ENCODE peak calls at places on chromosomes 12 and 14, in four cellular contexts. M is iris pigment epithelial cell, D is GM13976, A is heart left ventricle. O is an unnamed sample.

GRCh38 chr14:99597911-99598600 is 6.0 kb downstream of the CCDC85C start:
- DNase-seq in M (no peak), D (no peak), A (no peak), O (no peak)

GRCh38 chr14:105486333-105486973 is at the start of gene CRIP1:
- DNase-seq in M (no peak), D (no peak), A (no peak), O (no peak)

GRCh38 chr14:100806386-100806785 is 19.5 kb upstream of the MEG3 start:
- DNase-seq in A (peak), D (no peak), M (no peak), O (no peak)

GRCh38 chr12:102797513-102797912 is 119.5 kb downstream of the PAH start:
- DNase-seq in D (no peak), M (no peak), A (no peak), O (no peak)

GRCh38 chr12:48001426-48002178 is 2.7 kb downstream of the COL2A1 start:
- DNase-seq in M (peak), D (peak), A (peak), O (no peak)

GRCh38 chr12:116459921-116460666 is 99.1 kb upstream of the MAP1LC3B2 start:
- DNase-seq in A (no peak), M (no peak), D (no peak), O (no peak)

GRCh38 chr14:96567289-96567899 is 65.2 kb downstream of the PAPOLA start:
- DNase-seq in D (peak), M (peak), A (no peak), O (no peak)

GRCh38 chr14:89973234-89973823 is 17.6 kb downstream of the TDP1 start:
- DNase-seq in A (peak), M (peak), D (peak), O (peak)

GRCh38 chr12:68001486-68002466 is 12.5 kb downstream of the IFNG-AS1 start:
- DNase-seq in A (no peak), D (peak), M (peak), O (no peak)

GRCh38 chr12:123033392-123034021 is 53.0 kb downstream of the ARL6IP4 start:
- DNase-seq in A (no peak), M (no peak), D (no peak), O (no peak)

GRCh38 chr14:92866181-92866752 is 56.7 kb upstream of the CHGA start:
- DNase-seq in M (peak), D (no peak), A (no peak), O (no peak)

GRCh38 chr14:39181693-39182047 is 6.6 kb downstream of the PNN start:
- DNase-seq in A (no peak), M (no peak), D (no peak), O (no peak)

GRCh38 chr12:108784270-108784669 is 53.0 kb upstream of the CORO1C start:
- DNase-seq in M (no peak), A (no peak), D (no peak), O (no peak)

GRCh38 chr14:103023881-103024473 is 33.4 kb downstream of the CDC42BPB start:
- DNase-seq in A (peak), M (peak), D (no peak), O (no peak)

GRCh38 chr14:66056268-66056907 is 429.8 kb upstream of the CCDC196 start:
- DNase-seq in A (no peak), M (no peak), D (no peak), O (no peak)

GRCh38 chr14:22650960-22651521 is 6.9 kb upstream of the OR6J1 start:
- DNase-seq in A (no peak), M (no peak), D (no peak), O (no peak)

GRCh38 chr14:39266589-39266870 is 32.8 kb downstream of the MIA2 start:
- DNase-seq in D (no peak), M (no peak), A (peak), O (no peak)

GRCh38 chr12:106861984-106862894 is 87.8 kb downstream of the RIC8B start:
- DNase-seq in D (no peak), A (no peak), M (peak), O (no peak)

GRCh38 chr12:113092478-113093408 is 36.2 kb downstream of the DTX1 start:
- DNase-seq in M (no peak), D (peak), A (peak), O (peak)

GRCh38 chr12:41932028-41932427 is 212.6 kb downstream of the GXYLT1 start:
- DNase-seq in M (no peak), A (no peak), D (no peak), O (no peak)

GRCh38 chr12:113938471-113938870 is 27.7 kb downstream of the RBM19 start:
- DNase-seq in M (no peak), A (no peak), D (no peak), O (no peak)

GRCh38 chr14:28756896-28757570 is 9.6 kb upstream of the FOXG1 start:
- DNase-seq in D (peak), M (peak), A (no peak), O (no peak)

O was measured in germinal center.